ENCODE peak calls at places on chromosomes 6 and 20, in five cellular contexts. H is stimulated activated CD4-positive, alpha-beta T cell treated with anti-CD3 and anti-CD28 coated beads, Interleukin-15, amount 100 ng/mL, for 24 hours; G is caudate nucleus; S is amniotic stem cell; C is NCI-H446. K is an unnamed sample.

GRCh38 chr6:37008484-37009186 is 3.2 kb downstream of the FGD2 start:
- DNase-seq in S (no peak), C (no peak), G (no peak), H (no peak), K (no peak)

GRCh38 chr6:157045831-157046454 is 268.8 kb downstream of the ARID1B start:
- DNase-seq in S (no peak), H (no peak), C (peak), G (no peak), K (no peak)

GRCh38 chr6:142387997-142388815 is 86.4 kb downstream of the ADGRG6 start:
- DNase-seq in S (peak), H (no peak), G (no peak), C (peak), K (no peak)

GRCh38 chr6:28081486-28081751 is 1.1 kb downstream of the ZNF165 start:
- DNase-seq in G (no peak), H (peak), C (no peak), S (no peak), K (no peak)

GRCh38 chr6:107083047-107083768 is 32.1 kb downstream of the BEND3 start:
- DNase-seq in S (no peak), G (no peak), H (no peak), C (no peak), K (no peak)

GRCh38 chr20:896626-897025 is 19.5 kb downstream of the ANGPT4 start:
- DNase-seq in S (no peak), G (no peak), H (no peak), C (no peak), K (no peak)

GRCh38 chr6:101393291-101394251 is at the start of gene GRIK2:
- DNase-seq in S (peak), H (peak), C (peak), G (peak), K (peak)

GRCh38 chr20:53738945-53739798 is 145.5 kb upstream of the ZNF217 start:
- DNase-seq in G (no peak), C (no peak), S (no peak), H (no peak), K (no peak)

GRCh38 chr6:23245559-23245958 is 676.2 kb downstream of the HDGFL1 start:
- DNase-seq in H (no peak), S (no peak), C (no peak), G (no peak), K (no peak)

GRCh38 chr6:72646604-72647485 is 25.0 kb downstream of the KCNQ5 start:
- DNase-seq in H (no peak), G (no peak), S (no peak), C (no peak), K (no peak)

GRCh38 chr6:32842021-32842650 is 1.7 kb downstream of the PSMB8 start:
- DNase-seq in G (no peak), H (no peak), C (no peak), S (no peak), K (no peak)

GRCh38 chr20:41178904-41179432 is 41.6 kb downstream of the PLCG1 start:
- DNase-seq in H (no peak), S (no peak), C (peak), G (peak), K (peak)

GRCh38 chr6:169864148-169865030 is 113.0 kb downstream of the ERMARD start:
- DNase-seq in G (no peak), C (no peak), S (no peak), H (no peak), K (no peak)

GRCh38 chr20:13101701-13102100 is 92.9 kb downstream of the SPTLC3 start:
- DNase-seq in G (no peak), H (no peak), S (no peak), C (no peak), K (no peak)

GRCh38 chr6:37104935-37105781 is 64.8 kb upstream of the PIM1 start:
- DNase-seq in H (no peak), C (no peak), S (no peak), G (no peak), K (no peak)

GRCh38 chr6:127516676-127517273 is 2.4 kb downstream of the MTCL3 start:
- DNase-seq in C (peak), G (peak), H (peak), S (peak), K (no peak)

GRCh38 chr6:10412948-10413849 is 1.7 kb downstream of the TFAP2A start:
- DNase-seq in S (no peak), H (peak), C (no peak), G (no peak), K (no peak)

GRCh38 chr20:41956316-41957050 is 338.3 kb upstream of the CHD6 start:
- DNase-seq in H (no peak), C (peak), S (no peak), G (no peak), K (no peak)

GRCh38 chr20:58515240-58516212 is at the start of gene APCDD1L:
- DNase-seq in H (peak), G (peak), S (peak), C (no peak), K (no peak)

GRCh38 chr20:39676236-39676635 is 714.1 kb downstream of the DHX35 start:
- DNase-seq in C (no peak), S (no peak), H (no peak), G (no peak), K (no peak)

GRCh38 chr6:155125916-155126315 is 130.8 kb downstream of the TIAM2 start:
- DNase-seq in H (no peak), C (no peak), S (no peak), G (no peak), K (no peak)

GRCh38 chr20:50783390-50783789 is 11.5 kb upstream of the BCAS4 start:
- DNase-seq in H (no peak), C (no peak), G (no peak), S (no peak), K (no peak)

GRCh38 chr6:129447166-129447565 is 262.8 kb downstream of the ARHGAP18 start:
- DNase-seq in S (no peak), C (no peak), G (no peak), H (no peak), K (no peak)

GRCh38 chr20:38730167-38730988 is 6.1 kb downstream of the SLC32A1 start:
- DNase-seq in G (peak), C (no peak), S (no peak), H (peak), K (no peak)

GRCh38 chr20:53103124-53103523 is 131.0 kb downstream of the TSHZ2 start:
- DNase-seq in S (no peak), G (no peak), C (no peak), H (no peak), K (no peak)

GRCh38 chr20:45359069-45359405 is 3.9 kb upstream of the SYS1 start:
- DNase-seq in C (no peak), S (no peak), H (no peak), G (no peak), K (peak)

GRCh38 chr6:37507082-37507481 is 7.4 kb upstream of the CCDC167 start:
- DNase-seq in H (no peak), S (no peak), C (no peak), G (no peak), K (no peak)

GRCh38 chr6:170044836-170045562 is 245.9 kb downstream of the DLL1 start:
- DNase-seq in S (no peak), G (no peak), H (no peak), C (no peak), K (peak)

GRCh38 chr6:142642651-142643050 is 302.3 kb downstream of the HIVEP2 start:
- DNase-seq in C (no peak), S (no peak), G (no peak), H (no peak), K (no peak)

GRCh38 chr6:52760105-52760765 is 3.0 kb downstream of the GSTA2 start:
- DNase-seq in C (no peak), H (no peak), S (no peak), G (no peak), K (no peak)

GRCh38 chr20:47024461-47024937 is 129.9 kb downstream of the EYA2 start:
- DNase-seq in G (no peak), H (no peak), C (no peak), S (no peak), K (no peak)

GRCh38 chr6:3085074-3085473 is 16.8 kb downstream of the RIPK1 start:
- DNase-seq in G (no peak), H (no peak), S (no peak), C (no peak), K (no peak)

GRCh38 chr6:16690244-16691142 is 70.8 kb downstream of the ATXN1 start:
- DNase-seq in H (peak), C (no peak), S (no peak), G (no peak), K (no peak)

GRCh38 chr6:80531676-80532619 is 425.5 kb downstream of the BCKDHB start:
- DNase-seq in S (no peak), C (no peak), H (no peak), G (no peak), K (no peak)

GRCh38 chr20:8194721-8195120 is 62.7 kb downstream of the PLCB1 start:
- DNase-seq in S (no peak), G (no peak), H (no peak), C (no peak), K (no peak)

GRCh38 chr6:89073014-89073620 is 7.4 kb upstream of the PNRC1 start:
- DNase-seq in C (no peak), S (no peak), H (no peak), G (no peak), K (no peak)

GRCh38 chr6:166989427-166990034 is 9.7 kb upstream of the CEP43 start:
- DNase-seq in H (peak), G (no peak), S (peak), C (peak), K (no peak)

GRCh38 chr6:169556758-169557505 is 144.9 kb downstream of the WDR27 start:
- DNase-seq in H (peak), C (no peak), S (no peak), G (no peak), K (no peak)

GRCh38 chr6:11328613-11329247 is 96.3 kb upstream of the NEDD9 start:
- DNase-seq in C (no peak), S (no peak), G (no peak), H (no peak), K (no peak)

GRCh38 chr6:110933913-110934312 is 24.6 kb upstream of the GTF3C6 start:
- DNase-seq in H (no peak), C (no peak), S (no peak), G (no peak), K (no peak)

K was measured in left ventricle myocardium superior.